ENCODE peak calls at places on chromosomes 4 and X, in five cellular contexts. W is RWPE2, C is progenitor cell of endocrine pancreas, Y is osteoblast, N is bronchial epithelial cell. H is an unnamed sample.

GRCh38 chr4:173025131-173025530 is 143.5 kb upstream of the GALNT7 start:
- DNase-seq in W (no peak), C (peak), Y (peak), N (peak), H (peak)

GRCh38 chr4:27008693-27009092 is 148.1 kb downstream of the STIM2 start:
- DNase-seq in W (no peak), C (no peak), Y (no peak), N (no peak), H (no peak)

GRCh38 chrX:153874366-153875125 is 11.4 kb downstream of the L1CAM start:
- DNase-seq in W (no peak), C (no peak), Y (peak), N (no peak), H (no peak)

GRCh38 chr4:143335979-143336827 is 473 bp upstream of the GAB1 start:
- DNase-seq in W (peak), C (peak), Y (peak), N (peak), H (peak)

GRCh38 chrX:120365320-120365719 is 3.4 kb downstream of the ATP1B4 start:
- DNase-seq in W (no peak), C (peak), Y (no peak), N (no peak), H (peak)

GRCh38 chrX:129932137-129932791 is 26.3 kb downstream of the UTP14A start:
- DNase-seq in W (peak), C (peak), Y (peak), N (peak), H (peak)

GRCh38 chrX:119990995-119991787 is 47.6 kb upstream of the NKAP start:
- DNase-seq in W (no peak), C (no peak), Y (no peak), N (no peak), H (no peak)

GRCh38 chrX:31199051-31199769 is 127.4 kb upstream of the FTHL17 start:
- DNase-seq in W (peak), C (no peak), Y (no peak), N (no peak), H (peak)

GRCh38 chr4:135186002-135186401 is 984.4 kb upstream of the PABPC4L start:
- DNase-seq in W (no peak), C (no peak), Y (no peak), N (no peak), H (no peak)

GRCh38 chrX:154120567-154120966 is 23.1 kb upstream of the MECP2 start:
- DNase-seq in W (no peak), C (no peak), Y (no peak), N (no peak), H (no peak)

GRCh38 chr4:40718571-40718970 is 31.2 kb upstream of the NSUN7 start:
- DNase-seq in W (no peak), C (no peak), Y (no peak), N (no peak), H (peak)

GRCh38 chr4:113539408-113539807 is 222.1 kb downstream of the CAMK2D start:
- DNase-seq in W (no peak), C (no peak), Y (peak), N (peak), H (no peak)

GRCh38 chrX:67939270-67939669 is 395.4 kb downstream of the AR start:
- DNase-seq in W (no peak), C (no peak), Y (no peak), N (no peak), H (no peak)

GRCh38 chrX:119272882-119273806 is 37.1 kb downstream of the PGRMC1 start:
- DNase-seq in W (peak), C (no peak), Y (peak), N (peak), H (no peak)

GRCh38 chrX:274904-275475 is 6.2 kb upstream of the PLCXD1 start:
- DNase-seq in W (peak), C (no peak), Y (peak), N (no peak), H (no peak)

GRCh38 chr4:165328101-165328425 is 594 bp downstream of the MSMO1 start:
- DNase-seq in W (no peak), C (no peak), Y (no peak), N (no peak), H (no peak)

GRCh38 chrX:120120223-120120622 is 4.5 kb upstream of the RHOXF1 start:
- DNase-seq in W (no peak), C (no peak), Y (peak), N (no peak), H (no peak)

GRCh38 chrX:69457756-69458155 is 46.4 kb upstream of the NALF2 start:
- DNase-seq in W (no peak), C (no peak), Y (no peak), N (no peak), H (no peak)

GRCh38 chrX:25872786-25873185 is 265.4 kb upstream of the MAGEB18 start:
- DNase-seq in W (no peak), C (no peak), Y (no peak), N (peak), H (no peak)

GRCh38 chr4:188145626-188146025 is 6.4 kb downstream of the TRIML1 start:
- DNase-seq in W (no peak), C (no peak), Y (peak), N (no peak), H (no peak)

GRCh38 chr4:112775801-112776200 is 138.9 kb downstream of the LARP7 start:
- DNase-seq in W (no peak), C (no peak), Y (no peak), N (peak), H (peak)

GRCh38 chrX:133380882-133381619 is 34.2 kb downstream of the GPC4 start:
- DNase-seq in W (no peak), C (no peak), Y (no peak), N (no peak), H (no peak)

GRCh38 chrX:129593137-129593536 is 53.1 kb downstream of the OCRL start:
- DNase-seq in W (no peak), C (no peak), Y (no peak), N (peak), H (peak)

GRCh38 chrX:28498658-28499057 is 88.6 kb upstream of the IL1RAPL1 start:
- DNase-seq in W (no peak), C (no peak), Y (no peak), N (peak), H (peak)

GRCh38 chr4:17024430-17024829 is 126.0 kb upstream of the LDB2 start:
- DNase-seq in W (no peak), C (no peak), Y (no peak), N (peak), H (no peak)

GRCh38 chr4:33078145-33078544 is 2358.0 kb downstream of the PCDH7 start:
- DNase-seq in W (no peak), C (no peak), Y (no peak), N (no peak), H (no peak)

GRCh38 chrX:153598541-153599191 is at the start of gene CCNQ:
- DNase-seq in W (no peak), C (no peak), Y (peak), N (no peak), H (peak)

GRCh38 chr4:165514739-165515138 is 135.9 kb downstream of the CPE start:
- DNase-seq in W (no peak), C (no peak), Y (no peak), N (no peak), H (no peak)

GRCh38 chr4:137946423-137946822 is 295.7 kb downstream of the SLC7A11 start:
- DNase-seq in W (no peak), C (no peak), Y (peak), N (peak), H (no peak)

GRCh38 chr4:119508281-119508680 is 120.3 kb downstream of the PDE5A start:
- DNase-seq in W (no peak), C (no peak), Y (no peak), N (no peak), H (no peak)

GRCh38 chr4:147548251-147548650 is 67.4 kb downstream of the EDNRA start:
- DNase-seq in W (no peak), C (no peak), Y (no peak), N (no peak), H (no peak)

GRCh38 chrX:21932277-21932996 is 8.1 kb upstream of the SMS start:
- DNase-seq in W (peak), C (no peak), Y (peak), N (peak), H (peak)

GRCh38 chr4:1293981-1294380 is 4.3 kb downstream of the MAEA start:
- DNase-seq in W (no peak), C (no peak), Y (peak), N (no peak), H (no peak)

GRCh38 chrX:152428089-152428488 is 23.0 kb downstream of the GABRA3 start:
- DNase-seq in W (no peak), C (no peak), Y (no peak), N (peak), H (peak)

GRCh38 chrX:102746134-102746584 is 25.6 kb downstream of the GPRASP3 start:
- DNase-seq in W (no peak), C (no peak), Y (no peak), N (no peak), H (no peak)

GRCh38 chrX:12949927-12950656 is 24.8 kb upstream of the TMSB4X start:
- DNase-seq in W (no peak), C (no peak), Y (peak), N (peak), H (peak)

GRCh38 chrX:12949205-12949926 is 25.5 kb upstream of the TMSB4X start:
- DNase-seq in W (no peak), C (no peak), Y (peak), N (no peak), H (no peak)

GRCh38 chrX:12953420-12953819 is 21.5 kb upstream of the TMSB4X start:
- DNase-seq in W (no peak), C (no peak), Y (no peak), N (no peak), H (no peak)

GRCh38 chrX:12951590-12951965 is 23.3 kb upstream of the TMSB4X start:
- DNase-seq in W (no peak), C (no peak), Y (no peak), N (no peak), H (no peak)

GRCh38 chrX:12950851-12951589 is 23.9 kb upstream of the TMSB4X start:
- DNase-seq in W (no peak), C (no peak), Y (no peak), N (no peak), H (peak)
- TF ChIP-seq CTCF in W (no peak), C (peak), Y (peak), N (peak), H (peak)

GRCh38 chrX:101257448-101258259 is 33.5 kb downstream of the TAF7L start:
- DNase-seq in W (no peak), C (no peak), Y (no peak), N (no peak), H (no peak)

GRCh38 chrX:101258260-101258581 is 32.9 kb downstream of the TAF7L start:
- DNase-seq in W (no peak), C (no peak), Y (no peak), N (no peak), H (no peak)

GRCh38 chrX:101263766-101264165 is 27.4 kb downstream of the TAF7L start:
- DNase-seq in W (no peak), C (no peak), Y (peak), N (no peak), H (no peak)

GRCh38 chrX:101262590-101262989 is 28.5 kb downstream of the TAF7L start:
- DNase-seq in W (no peak), C (no peak), Y (no peak), N (no peak), H (no peak)

DNA sequence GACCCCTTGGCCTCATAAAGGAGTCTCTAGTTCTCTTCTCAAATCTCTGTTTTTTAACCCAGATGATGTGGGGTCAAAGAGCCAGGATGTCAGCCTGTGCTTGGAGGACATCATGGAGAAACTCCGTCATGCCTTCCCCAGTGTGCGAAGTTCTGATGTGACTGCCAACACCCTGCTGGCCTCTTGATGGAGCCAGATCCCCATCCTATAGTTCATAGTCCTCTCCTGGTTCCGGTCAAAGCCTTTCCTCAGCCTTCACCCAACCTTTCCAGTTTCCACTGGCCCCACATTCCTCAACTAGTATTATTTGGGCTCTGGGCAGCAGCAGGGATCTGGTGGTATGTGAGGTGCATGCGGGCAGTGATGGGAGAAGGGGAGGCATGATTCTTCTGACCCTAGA is 30.7 kb downstream of the TAF7L start:
- DNase-seq in W (no peak), C (no peak), Y (no peak), N (peak), H (peak)
- TF ChIP-seq CTCF in W (no peak), C (peak), Y (peak), N (peak), H (no peak)

GRCh38 chr4:13627185-13627605 is 330 bp downstream of the BOD1L1 start:
- DNase-seq in W (no peak), C (no peak), Y (no peak), N (no peak), H (no peak)

GRCh38 chr4:13627606-13628301 is at the start of gene BOD1L1:
- DNase-seq in W (peak), C (peak), Y (peak), N (peak), H (peak)

GRCh38 chr4:13626492-13627184 is 887 bp downstream of the BOD1L1 start:
- DNase-seq in W (no peak), C (no peak), Y (peak), N (peak), H (peak)
- TF ChIP-seq CTCF in W (no peak), C (no peak), Y (no peak), N (no peak), H (no peak)

DNA sequence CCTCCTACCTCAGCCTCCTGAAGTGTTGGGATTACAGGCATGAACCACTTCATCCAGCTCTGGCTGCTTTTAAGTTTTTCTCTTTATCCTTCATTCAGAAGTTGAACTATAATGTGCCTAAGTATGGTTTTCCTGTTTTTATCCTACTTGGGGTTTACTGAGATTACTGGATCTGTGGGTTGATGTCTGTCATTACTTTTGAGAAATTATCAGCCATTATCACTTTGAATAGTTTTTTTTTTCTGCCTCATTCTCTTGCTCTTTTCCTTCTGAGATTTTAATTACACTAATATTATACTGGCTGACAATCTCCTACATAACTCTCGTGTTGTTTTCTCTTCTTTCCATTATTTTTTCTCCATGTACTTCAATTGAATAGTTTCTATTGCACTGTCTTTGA is 47.6 kb upstream of the MORC4 start:
- DNase-seq in W (no peak), C (no peak), Y (no peak), N (no peak), H (no peak)
- TF ChIP-seq CTCF in W (no peak), C (no peak), Y (no peak), N (no peak), H (no peak)

GRCh38 chrX:70535198-70535597 is 90.6 kb downstream of the DLG3 start:
- DNase-seq in W (no peak), C (no peak), Y (no peak), N (no peak), H (no peak)
- TF ChIP-seq CTCF in W (no peak), C (no peak), Y (no peak), N (no peak), H (no peak)